ENCODE peak calls at places on chromosomes 5 and 9, in seven cellular contexts. O is tibial artery, V is GM12878, F is right lobe of liver, K is stomach, E is GM23248, J is adipocyte. Q is an unnamed sample. For H3K36me3, the result is how much of the 10 kb centered on the place peaks cover.

GRCh38 chr9:129570450-129571297 is 50.2 kb downstream of the C9orf50 start:
- DNase-seq in O (peak), V (no peak), F (peak), K (peak), E (peak), J (peak), Q (no peak)

GRCh38 chr5:31554552-31554951 is 22.5 kb downstream of the C5orf22 start:
- DNase-seq in O (no peak), V (no peak), F (no peak), K (no peak), E (no peak), J (no peak), Q (no peak)

GRCh38 chr5:16067415-16067814 is 112.2 kb downstream of the MARCHF11 start:
- DNase-seq in O (no peak), V (peak), F (no peak), K (no peak), E (no peak), J (no peak), Q (no peak)

GRCh38 chr5:141849371-141850182 is 28.6 kb downstream of the PCDH1 start:
- DNase-seq in O (peak), V (no peak), F (peak), K (peak), E (peak), J (peak), Q (peak)

GRCh38 chr9:101737705-101738565 is 512 bp downstream of the GRIN3A start:
- DNase-seq in O (no peak), V (no peak), F (peak), K (no peak), E (peak), J (peak), Q (no peak)

GRCh38 chr9:129601082-129601674 is 19.7 kb downstream of the C9orf50 start:
- DNase-seq in O (no peak), V (no peak), F (no peak), K (no peak), E (no peak), J (no peak), Q (no peak)

GRCh38 chr9:136544549-136545064 is 1.2 kb downstream of the NOTCH1 start:
- DNase-seq in O (peak), V (no peak), F (peak), K (peak), E (peak), J (peak), Q (peak)

GRCh38 chr5:112418412-112419049 is 546 bp downstream of the EPB41L4A start:
- DNase-seq in O (peak), V (no peak), F (peak), K (no peak), E (peak), J (peak), Q (no peak)

GRCh38 chr9:100082786-100083185 is 16.0 kb downstream of the ERP44 start:
- DNase-seq in O (no peak), V (no peak), F (no peak), K (no peak), E (peak), J (peak), Q (no peak)

GRCh38 chr5:168174376-168174775 is 117.1 kb upstream of the WWC1 start:
- DNase-seq in O (no peak), V (peak), F (no peak), K (no peak), E (peak), J (no peak), Q (no peak)

GRCh38 chr9:136138566-136138965 is 19.9 kb upstream of the TMEM250 start:
- DNase-seq in O (no peak), V (no peak), F (no peak), K (no peak), E (peak), J (no peak), Q (peak)

GRCh38 chr5:119470851-119471451 is 18.7 kb downstream of the HSD17B4 start:
- DNase-seq in O (no peak), V (no peak), F (no peak), K (no peak), E (peak), J (peak), Q (peak)

GRCh38 chr5:10264569-10264968 is 14.5 kb downstream of the CCT5 start:
- DNase-seq in O (no peak), V (no peak), F (no peak), K (no peak), E (peak), J (peak), Q (no peak)

GRCh38 chr5:181236471-181236870 is 7.2 kb downstream of the RACK1 start:
- DNase-seq in O (no peak), V (no peak), F (no peak), K (no peak), E (no peak), J (no peak), Q (no peak)

GRCh38 chr5:181236954-181237641 is 6.6 kb downstream of the RACK1 start:
- DNase-seq in O (peak), V (no peak), F (no peak), K (no peak), E (no peak), J (no peak), Q (no peak)

GRCh38 chr5:181237758-181238385 is 5.8 kb downstream of the RACK1 start:
- DNase-seq in O (no peak), V (no peak), F (no peak), K (no peak), E (no peak), J (no peak), Q (no peak)

GRCh38 chr5:181241393-181241975 is 2.2 kb downstream of the RACK1 start:
- DNase-seq in O (peak), V (no peak), F (no peak), K (no peak), E (peak), J (peak), Q (no peak)

GRCh38 chr5:181239062-181239663 is 4.5 kb downstream of the RACK1 start:
- DNase-seq in O (peak), V (no peak), F (no peak), K (no peak), E (no peak), J (no peak), Q (no peak)
- H3K36me3 ChIP-seq in O (half or more), V (half or more), F (half or more), K (half or more), E (half or more), J (half or more), Q (under half)

DNA sequence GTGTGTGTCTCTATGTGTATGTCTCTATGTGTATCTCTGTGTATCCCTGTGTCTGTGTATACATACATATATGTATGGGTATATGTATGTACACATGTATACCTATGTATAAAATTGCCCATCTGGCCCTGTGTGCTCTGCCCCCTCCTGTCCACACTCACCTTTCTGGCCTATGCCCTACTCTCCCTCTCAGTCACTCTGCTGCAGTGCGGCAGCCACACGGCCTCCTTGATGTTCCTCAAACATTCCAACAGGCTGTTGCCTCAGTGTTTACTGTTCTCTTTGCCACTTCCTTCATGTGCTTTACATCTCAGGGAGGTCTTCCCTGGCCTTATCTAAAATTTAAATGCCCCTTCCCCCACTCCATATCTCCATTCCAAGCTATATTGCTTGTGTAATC is 18.3 kb upstream of the RNF180 start:
- DNase-seq in O (no peak), V (no peak), F (no peak), K (no peak), E (no peak), J (no peak), Q (no peak)
- H3K36me3 ChIP-seq in O (under half), V (under half), F (under half), K (under half), E (under half), J (under half), Q (under half)

DNA sequence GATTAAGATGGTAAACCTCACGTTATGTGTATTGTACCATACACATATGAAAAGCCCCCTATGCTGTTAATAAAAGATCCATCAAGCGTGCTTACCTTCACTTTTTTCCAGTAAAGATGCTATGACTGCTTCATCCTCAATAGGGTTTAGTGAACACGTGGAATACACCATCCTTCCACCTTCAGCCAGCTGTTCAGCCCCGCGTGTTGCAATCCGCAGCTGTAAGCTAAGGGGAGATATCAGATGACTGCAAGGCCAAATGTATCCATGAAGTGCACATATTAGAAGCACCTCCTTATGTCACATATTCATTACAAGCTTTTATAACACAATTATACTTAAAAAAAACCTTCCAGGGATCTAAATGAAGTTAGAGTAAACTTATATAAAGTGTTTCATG is 16.2 kb downstream of the NSUN2 start:
- DNase-seq in O (no peak), V (no peak), F (no peak), K (no peak), E (no peak), J (no peak), Q (no peak)
- H3K36me3 ChIP-seq in O (half or more), V (half or more), F (half or more), K (half or more), E (half or more), J (half or more), Q (under half)

GRCh38 chr5:169595172-169595820 is 11.7 kb downstream of the SPDL1 start:
- DNase-seq in O (no peak), V (no peak), F (no peak), K (no peak), E (peak), J (no peak), Q (no peak)

GRCh38 chr5:169591636-169592035 is 8.1 kb downstream of the SPDL1 start:
- DNase-seq in O (no peak), V (no peak), F (no peak), K (no peak), E (peak), J (peak), Q (no peak)

GRCh38 chr5:169590602-169591001 is 7.0 kb downstream of the SPDL1 start:
- DNase-seq in O (no peak), V (no peak), F (no peak), K (no peak), E (no peak), J (no peak), Q (no peak)

DNA sequence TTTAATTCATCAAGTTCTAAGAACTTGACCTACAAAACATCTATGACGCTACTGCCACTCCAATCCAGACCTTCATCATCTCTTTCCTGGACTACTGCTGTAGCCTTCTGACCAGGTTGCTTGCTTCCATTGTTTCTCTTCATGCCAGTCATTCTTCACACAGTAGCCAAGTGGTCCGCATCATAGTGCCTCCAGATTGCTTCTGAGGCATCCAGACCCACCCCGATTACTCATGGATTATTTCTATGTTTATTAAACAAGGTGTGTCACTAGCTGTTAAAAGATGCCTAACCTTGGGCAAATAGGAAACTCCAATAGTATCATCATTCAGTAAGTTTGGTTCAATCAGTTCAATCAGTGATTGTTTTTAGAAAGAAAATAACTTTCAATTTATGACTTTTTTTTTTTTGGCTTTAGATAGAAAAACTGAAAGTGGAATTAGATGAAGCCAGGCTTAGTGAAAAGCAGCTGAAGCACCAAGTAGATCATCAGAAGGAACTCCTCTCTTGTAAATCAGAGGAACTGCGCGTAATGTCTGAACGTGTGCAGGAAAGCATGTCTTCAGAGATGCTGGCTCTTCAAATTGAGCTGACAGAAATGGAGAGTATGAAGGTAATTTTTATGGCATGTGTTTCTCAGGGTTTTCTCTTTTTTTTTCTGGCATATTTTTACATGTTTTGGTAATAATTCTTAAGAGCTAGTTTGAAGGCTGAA is 9.5 kb downstream of the SPDL1 start:
- DNase-seq in O (no peak), V (no peak), F (no peak), K (no peak), E (peak), J (no peak), Q (peak)
- H3K36me3 ChIP-seq in O (half or more), V (under half), F (under half), K (under half), E (half or more), J (half or more), Q (under half)

DNA sequence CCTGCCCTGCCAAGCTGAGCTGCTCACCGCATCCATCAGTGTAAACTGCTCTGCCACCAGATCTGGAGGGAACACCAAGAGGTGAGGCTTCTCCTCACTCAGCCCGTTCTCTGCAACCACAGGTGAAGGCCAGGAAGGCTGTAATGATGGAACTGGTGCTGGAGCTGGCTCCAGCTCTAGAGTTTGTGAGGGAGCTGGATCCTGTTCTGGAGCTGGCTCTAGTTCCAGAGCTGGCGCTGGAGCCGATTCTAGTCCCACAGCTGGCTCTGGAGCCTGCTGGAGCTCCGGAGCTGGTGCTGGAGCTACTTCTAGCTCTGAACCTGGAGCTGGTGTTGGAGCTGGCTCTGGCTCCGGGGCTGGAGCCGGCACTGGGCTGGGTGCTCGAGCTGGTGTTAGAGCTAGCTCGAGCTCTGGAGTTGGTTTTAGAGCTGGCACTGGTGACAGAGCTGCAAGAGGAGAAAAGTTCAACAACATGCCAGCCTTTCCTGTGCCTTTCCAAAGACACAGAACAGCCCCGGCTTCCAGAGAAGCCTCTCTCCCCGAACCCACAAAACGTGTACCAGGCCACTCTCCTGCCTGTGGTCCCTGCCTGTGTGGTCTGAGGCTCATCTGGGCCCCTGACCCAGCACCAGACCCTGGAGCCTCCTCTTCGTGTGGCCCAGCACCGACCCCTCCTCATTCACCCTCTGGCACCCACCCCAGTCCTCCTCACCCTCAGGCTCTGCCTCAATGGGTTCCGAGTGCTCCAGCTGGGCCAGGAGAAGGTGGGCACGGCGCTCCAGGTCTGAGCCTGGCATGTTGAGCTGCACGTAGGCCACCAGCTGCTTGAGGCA is 12.9 kb downstream of the RALGDS start:
- DNase-seq in O (peak), V (no peak), F (peak), K (no peak), E (no peak), J (no peak), Q (no peak)
- H3K36me3 ChIP-seq in O (half or more), V (under half), F (under half), K (half or more), E (under half), J (under half), Q (under half)

Q was measured in small intestine.